ENCODE peak calls at places on chromosomes 3 and 15, in eight cellular contexts. K, M, O, R, V, Q, U and Z are unnamed samples.

GRCh38 chr15:100926258-100926657 is 7.1 kb downstream of the LRRK1 start:
- DNase-seq in K (no peak), M (no peak), O (peak), R (no peak), V (no peak), Q (no peak), U (no peak), Z (no peak)

GRCh38 chr3:169657351-169658124 is 6.0 kb downstream of the MECOM start:
- DNase-seq in K (no peak), M (no peak), O (no peak), R (peak), V (peak), Q (peak), U (no peak), Z (peak)

GRCh38 chr3:42161050-42161935 is 70.1 kb downstream of the TRAK1 start:
- DNase-seq in K (no peak), M (peak), O (peak), R (no peak), V (no peak), Q (no peak), U (no peak), Z (no peak)

GRCh38 chr3:183560607-183561006 is 5.1 kb upstream of the KLHL6 start:
- DNase-seq in K (no peak), M (no peak), O (peak), R (no peak), V (no peak), Q (no peak), U (no peak), Z (no peak)

GRCh38 chr15:80179025-80179759 is 26.4 kb downstream of the FAH start:
- DNase-seq in K (no peak), M (peak), O (no peak), R (no peak), V (no peak), Q (no peak), U (peak), Z (no peak)

GRCh38 chr15:38920966-38921365 is 356.4 kb upstream of the RASGRP1 start:
- DNase-seq in K (no peak), M (no peak), O (no peak), R (no peak), V (no peak), Q (no peak), U (no peak), Z (no peak)

GRCh38 chr3:133881987-133882825 is 13.5 kb downstream of the RAB6B start:
- DNase-seq in K (no peak), M (no peak), O (no peak), R (no peak), V (no peak), Q (no peak), U (no peak), Z (no peak)

GRCh38 chr15:92383528-92384326 is 10.0 kb upstream of the ST8SIA2 start:
- DNase-seq in K (no peak), M (no peak), O (peak), R (no peak), V (no peak), Q (no peak), U (no peak), Z (no peak)

GRCh38 chr3:46857485-46858341 is 5.5 kb downstream of the MYL3 start:
- DNase-seq in K (no peak), M (no peak), O (no peak), R (peak), V (no peak), Q (no peak), U (no peak), Z (no peak)